ENCODE peak calls at places on chromosomes 16 and 17, in nine cellular contexts. T is HL-60; G is T-helper 9 cell; A is caudate nucleus; R is mesendoderm; P is lung microvascular endothelial cell; M is hypothalamus; U is kidney glomerular epithelial cell; B is stimulated activated naive B cell treated with anti-CD40 and anti-IgM and Interleukin-4, amounts not matched to agents 10 μg/mL and 1 μg/mL and 100 μg/mL, for 72 hours. S is an unnamed sample.

GRCh38 chr16:26214694-26215093 is 522.9 kb downstream of the HS3ST4 start:
- DNase-seq in A (no peak), B (no peak), R (peak; percentile 49), G (no peak), U (no peak), P (no peak), T (no peak), M (no peak), S (no peak)

GRCh38 chr17:28827672-28828071 is 14.9 kb downstream of the FAM222B start:
- DNase-seq in A (no peak), M (no peak), T (no peak), R (no peak), P (no peak), B (no peak), G (no peak), U (no peak), S (no peak)

GRCh38 chr17:45408611-45409421 is 23.9 kb downstream of the ARHGAP27 start:
- DNase-seq in M (no peak), T (no peak), B (no peak), A (no peak), U (peak; percentile 9), R (peak; percentile 62), P (no peak), G (no peak), S (no peak)

GRCh38 chr16:68779891-68780290 is 42.8 kb downstream of the CDH1 start:
- DNase-seq in M (no peak), U (no peak), T (no peak), B (no peak), G (no peak), R (no peak), P (no peak), A (no peak), S (no peak)

GRCh38 chr17:2964831-2965230 is 98.6 kb downstream of the OR1D5 start:
- DNase-seq in B (no peak), M (no peak), T (no peak), G (no peak), U (no peak), P (no peak), A (no peak), R (peak; percentile 33), S (no peak)

GRCh38 chr16:52727878-52728277 is 180.9 kb upstream of the TOX3 start:
- DNase-seq in P (no peak), A (no peak), U (no peak), G (no peak), M (no peak), B (no peak), R (no peak), T (peak; percentile 61), S (no peak)

GRCh38 chr17:17935321-17936271 is 36.6 kb downstream of the TOM1L2 start:
- DNase-seq in U (peak; percentile 57), R (peak; percentile 86), G (no peak), A (no peak), M (no peak), T (peak; percentile 37), P (no peak), B (no peak), S (no peak)

GRCh38 chr16:85051067-85051709 is 23.6 kb downstream of the KIAA0513 start:
- DNase-seq in G (no peak), M (no peak), T (no peak), U (no peak), P (no peak), B (no peak), R (no peak), A (no peak), S (no peak)

GRCh38 chr16:20598832-20599469 is 22.8 kb upstream of the ACSM2B start:
- DNase-seq in M (no peak), U (no peak), B (no peak), R (peak; percentile 26), P (no peak), G (no peak), A (no peak), T (no peak), S (no peak)

GRCh38 chr17:81393684-81394376 is 1.4 kb upstream of the BAHCC1 start:
- DNase-seq in B (peak; percentile 91), U (peak; percentile 99), P (peak; percentile 100), G (no peak), R (peak; percentile 100), T (peak; percentile 97), A (peak; percentile 98), M (peak; percentile 99), S (peak; percentile 99)

GRCh38 chr16:4244881-4245280 is 3.0 kb upstream of the SRL start:
- DNase-seq in A (no peak), M (no peak), P (no peak), R (no peak), G (no peak), T (no peak), U (no peak), B (no peak), S (no peak)

GRCh38 chr16:79543219-79543618 is 57.3 kb downstream of the MAF start:
- DNase-seq in M (no peak), U (no peak), P (no peak), A (no peak), B (no peak), G (no peak), T (no peak), R (no peak), S (no peak)

GRCh38 chr17:79814624-79814965 is 17.7 kb upstream of the CBX8 start:
- DNase-seq in P (no peak), M (no peak), T (no peak), G (no peak), U (no peak), A (no peak), R (no peak), B (no peak), S (no peak)

GRCh38 chr16:12900599-12901203 is 697 bp upstream of the SHISA9 start:
- DNase-seq in P (no peak), U (no peak), A (no peak), T (no peak), G (no peak), M (no peak), R (peak; percentile 23), B (no peak), S (no peak)

GRCh38 chr16:48373258-48374050 is 11.8 kb downstream of the SIAH1 start:
- DNase-seq in A (no peak), R (no peak), U (no peak), M (no peak), G (no peak), T (no peak), P (no peak), B (no peak), S (no peak)

GRCh38 chr16:26252598-26252997 is 560.8 kb downstream of the HS3ST4 start:
- DNase-seq in A (no peak), P (no peak), U (no peak), R (no peak), G (no peak), T (no peak), B (no peak), M (no peak), S (no peak)

GRCh38 chr17:71378036-71378435 is 742.8 kb upstream of the SOX9 start:
- DNase-seq in U (no peak), T (no peak), R (no peak), B (no peak), M (no peak), A (no peak), G (no peak), P (no peak), S (no peak)

GRCh38 chr17:81832608-81833159 is 407 bp downstream of the MCRIP1 start:
- DNase-seq in U (peak; percentile 3), R (no peak), B (no peak), M (no peak), G (no peak), A (no peak), P (peak; percentile 33), T (peak; percentile 86), S (no peak)